ENCODE peak calls at places on chromosomes 12 and 14, in four cellular contexts. C is CD4-positive, alpha-beta T cell; G is type B pancreatic cell; R is kidney epithelial cell. K is an unnamed sample.
A peak's percentile ranks its signal among the peaks of the same experiment; 100 is the strongest.

GRCh38 chr12:546920-547845 is 87.4 kb downstream of the B4GALNT3 start:
- DNase-seq in G (peak; percentile 86), C (peak; percentile 53), R (no peak), K (no peak)

GRCh38 chr12:111271674-111272418 is 97.0 kb downstream of the PHETA1 start:
- DNase-seq in G (no peak), R (no peak), C (no peak), K (no peak)

GRCh38 chr14:35556548-35556947 is 22.6 kb downstream of the INSM2 start:
- DNase-seq in G (no peak), C (no peak), R (no peak), K (no peak)

GRCh38 chr14:30143617-30144016 is 216.0 kb upstream of the PRKD1 start:
- DNase-seq in C (no peak), R (no peak), G (no peak), K (no peak)

GRCh38 chr14:28057286-28058011 is 709.1 kb upstream of the FOXG1 start:
- DNase-seq in R (no peak), G (no peak), C (no peak), K (no peak)

GRCh38 chr12:124804011-124804621 is 59.5 kb downstream of the SCARB1 start:
- DNase-seq in C (no peak), R (no peak), G (no peak), K (no peak)

GRCh38 chr12:122837306-122838265 is 2.3 kb downstream of the HIP1R start:
- DNase-seq in R (no peak), G (no peak), C (no peak), K (no peak)

GRCh38 chr12:114628199-114628598 is 55.8 kb downstream of the TBX3 start:
- DNase-seq in C (no peak), R (no peak), G (no peak), K (no peak)

GRCh38 chr12:79274571-79275064 is 410.0 kb downstream of the SYT1 start:
- DNase-seq in R (no peak), C (no peak), G (no peak), K (no peak)

GRCh38 chr14:105487449-105487985 is 831 bp downstream of the CRIP1 start:
- DNase-seq in G (no peak), C (peak; percentile 74), R (no peak), K (no peak)

GRCh38 chr12:26298785-26299621 is 103.6 kb downstream of the SSPN start:
- DNase-seq in R (peak; percentile 75), G (no peak), C (no peak), K (no peak)